ENCODE peak calls at places on chromosome 11, in four cellular contexts. X is ecto neural progenitor cell, T is posterior vena cava, K is ureter. V is an unnamed sample.

GRCh38 chr11:20131744-20132666 is 28.3 kb downstream of the DBX1 start:
- DNase-seq in X (peak; percentile 79), T (peak; percentile 86), K (peak; percentile 71), V (peak; percentile 81)

GRCh38 chr11:59556883-59557205 is 45.5 kb downstream of the OR4D9 start:
- DNase-seq in X (peak; percentile 48), T (no peak), K (no peak), V (no peak)

GRCh38 chr11:2590131-2590950 is 109.5 kb downstream of the KCNQ1OT1 start:
- DNase-seq in X (no peak), T (peak; percentile 70), K (no peak), V (peak; percentile 44)

GRCh38 chr11:102390667-102391449 is 43.8 kb downstream of the BIRC2 start:
- DNase-seq in X (peak; percentile 70), T (no peak), K (peak; percentile 72), V (peak; percentile 86)

GRCh38 chr11:12121011-12121410 is 10.6 kb downstream of the MICAL2 start:
- DNase-seq in X (no peak), T (no peak), K (no peak), V (no peak)

GRCh38 chr11:8260202-8260996 is 3.3 kb downstream of the LMO1 start:
- DNase-seq in X (peak; percentile 28), T (no peak), K (no peak), V (peak; percentile 40)

GRCh38 chr11:114174712-114175495 is 115.4 kb downstream of the ZBTB16 start:
- DNase-seq in X (no peak), T (no peak), K (no peak), V (no peak)

GRCh38 chr11:112163875-112164521 is at the start of gene IL18:
- DNase-seq in X (peak; percentile 48), T (peak; percentile 84), K (peak; percentile 70), V (peak; percentile 84)

GRCh38 chr11:1727088-1727690 is 23.2 kb downstream of the IFITM10 start:
- DNase-seq in X (no peak), T (peak; percentile 17), K (peak; percentile 29), V (no peak)

GRCh38 chr11:128039140-128040021 is 548.0 kb downstream of the ETS1 start:
- DNase-seq in X (no peak), T (peak; percentile 84), K (peak; percentile 50), V (peak; percentile 91)

GRCh38 chr11:78949976-78950690 is 375.5 kb upstream of the NARS2 start:
- DNase-seq in X (peak; percentile 86), T (no peak), K (no peak), V (no peak)